ENCODE peak calls at places on chromosomes 3 and 15, in five cellular contexts. A, G, K, M and L are unnamed samples.

GRCh38 chr3:169044341-169045113 is 619.0 kb downstream of the MECOM start:
- DNase-seq in M (no peak), A (peak; percentile 35), K (no peak), G (no peak), L (peak; percentile 38)

GRCh38 chr3:167843886-167844285 is 108.4 kb downstream of the SERPINI1 start:
- DNase-seq in G (no peak), A (no peak), M (no peak), K (no peak), L (no peak)

GRCh38 chr15:100914876-100915275 is 4.3 kb upstream of the LRRK1 start:
- DNase-seq in K (peak; percentile 31), G (no peak), M (no peak), A (no peak), L (no peak)

GRCh38 chr3:195071916-195072820 is 198.8 kb downstream of the XXYLT1 start:
- DNase-seq in M (no peak), G (no peak), K (no peak), A (no peak), L (no peak)

GRCh38 chr3:136336329-136337100 is 86.4 kb downstream of the PCCB start:
- DNase-seq in M (no peak), G (no peak), K (no peak), A (peak; percentile 72), L (peak; percentile 72)

GRCh38 chr15:71203573-71204444 is 88.5 kb downstream of the THSD4 start:
- DNase-seq in A (no peak), K (no peak), G (no peak), M (no peak), L (peak; percentile 62)

GRCh38 chr3:28835751-28836150 is 445.1 kb upstream of the RBMS3 start:
- DNase-seq in A (no peak), M (no peak), G (peak; percentile 19), K (no peak), L (peak; percentile 23)

GRCh38 chr3:190239325-190239724 is 82.9 kb downstream of the CLDN1 start:
- DNase-seq in M (no peak), G (no peak), K (no peak), A (no peak), L (no peak)

GRCh38 chr3:193129607-193130006 is 111.4 kb upstream of the PLAAT1 start:
- DNase-seq in M (no peak), A (no peak), K (no peak), G (no peak), L (no peak)

GRCh38 chr3:183895774-183896173 is 11.1 kb upstream of the PARL start:
- DNase-seq in K (no peak), G (no peak), M (no peak), A (no peak), L (no peak)

GRCh38 chr3:48187579-48188265 is 495 bp downstream of the CDC25A start:
- DNase-seq in K (no peak), A (no peak), M (no peak), G (peak; percentile 53), L (peak; percentile 69)

GRCh38 chr3:13012228-13012691 is 61.0 kb downstream of the IQSEC1 start:
- DNase-seq in G (no peak), M (no peak), A (no peak), K (peak; percentile 97), L (no peak)

GRCh38 chr3:11717301-11717700 is 73.6 kb upstream of the VGLL4 start:
- DNase-seq in A (no peak), G (no peak), M (no peak), K (no peak), L (peak; percentile 30)

GRCh38 chr3:168049366-168049974 is 46.3 kb downstream of the GOLIM4 start:
- DNase-seq in K (no peak), A (no peak), G (no peak), M (no peak), L (peak; percentile 56)

GRCh38 chr15:65902373-65902772 is 33.1 kb downstream of the RAB11A start:
- DNase-seq in A (no peak), M (no peak), K (peak; percentile 99), G (no peak), L (peak; percentile 14)

GRCh38 chr3:23199649-23200048 is 3.5 kb upstream of the UBE2E2 start:
- DNase-seq in A (no peak), K (no peak), G (no peak), M (no peak), L (no peak)

GRCh38 chr15:29919380-29919881 is 97.2 kb upstream of the TJP1 start:
- DNase-seq in G (no peak), K (no peak), A (no peak), M (no peak), L (no peak)

GRCh38 chr3:51828297-51828696 is 33.1 kb upstream of the IQCF2 start:
- DNase-seq in G (no peak), M (no peak), A (no peak), K (no peak), L (no peak)

GRCh38 chr3:182618085-182618732 is 175.1 kb upstream of the ATP11B start:
- DNase-seq in A (no peak), M (no peak), K (peak; percentile 11), G (no peak), L (no peak)

GRCh38 chr15:57537951-57538506 is 53.7 kb upstream of the MYZAP start:
- DNase-seq in A (no peak), G (no peak), K (no peak), M (no peak), L (no peak)

GRCh38 chr15:58243083-58243482 is 104.9 kb downstream of the AQP9 start:
- DNase-seq in A (no peak), M (no peak), G (no peak), K (no peak), L (no peak)